ENCODE peak calls at places on chromosomes 5 and 9, in four cellular contexts. One of them, this sample, is unnamed. For H3K36me3 and H3K4me1, the result is how much of the 10 kb centered on the place peaks cover.

GRCh38 chr5:157990583-157991181 is 131.7 kb upstream of the CLINT1 start:
- DNase-seq in CD4-positive, alpha-beta memory T cell: no peak
- DNase-seq in CD4-positive, CD25-positive, alpha-beta regulatory T cell: no peak
- DNase-seq in keratinocyte: no peak
- DNase-seq in this sample: no peak

GRCh38 chr5:3694819-3695218 is 99.2 kb downstream of the IRX1 start:
- DNase-seq in keratinocyte: no peak
- DNase-seq in CD4-positive, alpha-beta memory T cell: no peak
- DNase-seq in CD4-positive, CD25-positive, alpha-beta regulatory T cell: no peak
- DNase-seq in this sample: no peak

GRCh38 chr9:81264516-81264915 is 424.8 kb downstream of the TLE1 start:
- DNase-seq in CD4-positive, alpha-beta memory T cell: no peak
- DNase-seq in keratinocyte: no peak
- DNase-seq in CD4-positive, CD25-positive, alpha-beta regulatory T cell: no peak
- DNase-seq in this sample: no peak

GRCh38 chr5:122156724-122157325 is 27.5 kb downstream of the ZNF474 start:
- DNase-seq in keratinocyte: no peak
- DNase-seq in CD4-positive, alpha-beta memory T cell: no peak
- DNase-seq in CD4-positive, CD25-positive, alpha-beta regulatory T cell: no peak
- DNase-seq in this sample: no peak

GRCh38 chr5:57066921-57067914 is 106.6 kb upstream of the GPBP1 start:
- DNase-seq in keratinocyte: peak
- DNase-seq in CD4-positive, CD25-positive, alpha-beta regulatory T cell: no peak
- DNase-seq in CD4-positive, alpha-beta memory T cell: no peak
- DNase-seq in this sample: no peak

GRCh38 chr9:133134419-133135190 is 13.6 kb upstream of the RALGDS start:
- DNase-seq in keratinocyte: no peak
- DNase-seq in CD4-positive, CD25-positive, alpha-beta regulatory T cell: peak
- DNase-seq in CD4-positive, alpha-beta memory T cell: no peak
- DNase-seq in this sample: no peak

GRCh38 chr5:56659991-56660390 is 155.4 kb upstream of the MAP3K1 start:
- DNase-seq in CD4-positive, alpha-beta memory T cell: no peak
- DNase-seq in keratinocyte: no peak
- DNase-seq in CD4-positive, CD25-positive, alpha-beta regulatory T cell: no peak
- DNase-seq in this sample: no peak

GRCh38 chr9:21251162-21251561 is 11.4 kb upstream of the IFNA14 start:
- DNase-seq in keratinocyte: no peak
- DNase-seq in CD4-positive, CD25-positive, alpha-beta regulatory T cell: no peak
- DNase-seq in CD4-positive, alpha-beta memory T cell: no peak
- DNase-seq in this sample: no peak

GRCh38 chr9:91837982-91838731 is 111.9 kb downstream of the ROR2 start:
- DNase-seq in CD4-positive, CD25-positive, alpha-beta regulatory T cell: no peak
- DNase-seq in keratinocyte: peak
- DNase-seq in CD4-positive, alpha-beta memory T cell: no peak
- DNase-seq in this sample: no peak

GRCh38 chr5:141476132-141476909 is 555 bp downstream of the PCDHGC3 start:
- DNase-seq in CD4-positive, CD25-positive, alpha-beta regulatory T cell: no peak
- DNase-seq in keratinocyte: no peak
- DNase-seq in CD4-positive, alpha-beta memory T cell: no peak
- DNase-seq in this sample: no peak

GRCh38 chr5:179793470-179794139 is at the start of gene LTC4S:
- DNase-seq in keratinocyte: no peak
- DNase-seq in CD4-positive, alpha-beta memory T cell: peak
- DNase-seq in CD4-positive, CD25-positive, alpha-beta regulatory T cell: peak
- DNase-seq in this sample: no peak

GRCh38 chr9:138053996-138054752 is 176.6 kb downstream of the CACNA1B start:
- DNase-seq in CD4-positive, alpha-beta memory T cell: no peak
- DNase-seq in keratinocyte: no peak
- DNase-seq in CD4-positive, CD25-positive, alpha-beta regulatory T cell: no peak
- DNase-seq in this sample: no peak

GRCh38 chr5:90144625-90145327 is 264.8 kb downstream of the CETN3 start:
- DNase-seq in keratinocyte: no peak
- DNase-seq in CD4-positive, alpha-beta memory T cell: no peak
- DNase-seq in CD4-positive, CD25-positive, alpha-beta regulatory T cell: no peak
- DNase-seq in this sample: no peak

GRCh38 chr5:141398608-141399007 is 861 bp downstream of the PCDHGB5 start:
- DNase-seq in CD4-positive, alpha-beta memory T cell: no peak
- DNase-seq in keratinocyte: no peak
- DNase-seq in CD4-positive, CD25-positive, alpha-beta regulatory T cell: no peak
- DNase-seq in this sample: no peak

GRCh38 chr5:16866795-16867584 is 69.1 kb downstream of the MYO10 start:
- DNase-seq in CD4-positive, CD25-positive, alpha-beta regulatory T cell: no peak
- DNase-seq in CD4-positive, alpha-beta memory T cell: no peak
- DNase-seq in keratinocyte: no peak
- DNase-seq in this sample: no peak

GRCh38 chr5:82147860-82148573 is 130.1 kb downstream of the RPS23 start:
- DNase-seq in CD4-positive, alpha-beta memory T cell: no peak
- DNase-seq in CD4-positive, CD25-positive, alpha-beta regulatory T cell: no peak
- DNase-seq in keratinocyte: no peak
- DNase-seq in this sample: no peak

GRCh38 chr5:23506329-23507236 is 826 bp upstream of the PRDM9 start:
- DNase-seq in CD4-positive, CD25-positive, alpha-beta regulatory T cell: no peak
- DNase-seq in keratinocyte: no peak
- DNase-seq in CD4-positive, alpha-beta memory T cell: no peak
- DNase-seq in this sample: no peak

GRCh38 chr9:79682076-79682736 is 110.4 kb downstream of the TLE4 start:
- DNase-seq in CD4-positive, CD25-positive, alpha-beta regulatory T cell: no peak
- DNase-seq in CD4-positive, alpha-beta memory T cell: no peak
- DNase-seq in keratinocyte: no peak
- DNase-seq in this sample: no peak

GRCh38 chr9:4243877-4244812 is 55.7 kb downstream of the GLIS3 start:
- DNase-seq in CD4-positive, CD25-positive, alpha-beta regulatory T cell: no peak
- DNase-seq in CD4-positive, alpha-beta memory T cell: no peak
- DNase-seq in keratinocyte: no peak
- DNase-seq in this sample: no peak

GRCh38 chr9:128819716-128820664 is 1.7 kb downstream of the ENDOG start:
- DNase-seq in CD4-positive, alpha-beta memory T cell: no peak
- DNase-seq in keratinocyte: no peak
- DNase-seq in CD4-positive, CD25-positive, alpha-beta regulatory T cell: no peak
- DNase-seq in this sample: no peak

GRCh38 chr5:9156282-9156681 is 389.6 kb downstream of the SEMA5A start:
- DNase-seq in CD4-positive, alpha-beta memory T cell: no peak
- DNase-seq in keratinocyte: peak
- DNase-seq in CD4-positive, CD25-positive, alpha-beta regulatory T cell: no peak
- DNase-seq in this sample: no peak

GRCh38 chr9:19232830-19233194 is 2.3 kb downstream of the DENND4C start:
- DNase-seq in CD4-positive, alpha-beta memory T cell: no peak
- DNase-seq in CD4-positive, CD25-positive, alpha-beta regulatory T cell: peak
- DNase-seq in keratinocyte: no peak
- DNase-seq in this sample: no peak

GRCh38 chr5:89313044-89313443 is 430.1 kb upstream of the MEF2C start:
- DNase-seq in CD4-positive, CD25-positive, alpha-beta regulatory T cell: no peak
- DNase-seq in CD4-positive, alpha-beta memory T cell: no peak
- DNase-seq in keratinocyte: peak
- DNase-seq in this sample: no peak

GRCh38 chr9:110101531-110102161 is 106.3 kb downstream of the C9orf152 start:
- DNase-seq in CD4-positive, CD25-positive, alpha-beta regulatory T cell: no peak
- DNase-seq in keratinocyte: no peak
- DNase-seq in CD4-positive, alpha-beta memory T cell: no peak
- DNase-seq in this sample: no peak

GRCh38 chr9:110131499-110131898 is 76.5 kb downstream of the C9orf152 start:
- DNase-seq in CD4-positive, alpha-beta memory T cell: no peak
- DNase-seq in keratinocyte: no peak
- DNase-seq in CD4-positive, CD25-positive, alpha-beta regulatory T cell: no peak
- DNase-seq in this sample: no peak

GRCh38 chr5:14277407-14278320 is 134.5 kb downstream of the TRIO start:
- DNase-seq in CD4-positive, alpha-beta memory T cell: no peak
- DNase-seq in CD4-positive, CD25-positive, alpha-beta regulatory T cell: no peak
- DNase-seq in keratinocyte: no peak
- DNase-seq in this sample: peak

GRCh38 chr9:22005700-22006605 is 3.2 kb downstream of the CDKN2B start:
- DNase-seq in CD4-positive, alpha-beta memory T cell: no peak
- DNase-seq in keratinocyte: no peak
- DNase-seq in CD4-positive, CD25-positive, alpha-beta regulatory T cell: no peak
- DNase-seq in this sample: no peak

GRCh38 chr5:127608077-127608660 is 40.7 kb upstream of the CTXN3 start:
- DNase-seq in CD4-positive, alpha-beta memory T cell: no peak
- DNase-seq in keratinocyte: peak
- DNase-seq in CD4-positive, CD25-positive, alpha-beta regulatory T cell: no peak
- DNase-seq in this sample: no peak

GRCh38 chr5:163941068-163941467 is 435.6 kb downstream of the MAT2B start:
- DNase-seq in keratinocyte: no peak
- DNase-seq in CD4-positive, CD25-positive, alpha-beta regulatory T cell: no peak
- DNase-seq in CD4-positive, alpha-beta memory T cell: no peak
- DNase-seq in this sample: no peak

GRCh38 chr9:5714501-5715401 is 85.8 kb downstream of the RIC1 start:
- DNase-seq in CD4-positive, alpha-beta memory T cell: no peak
- DNase-seq in CD4-positive, CD25-positive, alpha-beta regulatory T cell: no peak
- DNase-seq in keratinocyte: no peak
- DNase-seq in this sample: peak

DNA sequence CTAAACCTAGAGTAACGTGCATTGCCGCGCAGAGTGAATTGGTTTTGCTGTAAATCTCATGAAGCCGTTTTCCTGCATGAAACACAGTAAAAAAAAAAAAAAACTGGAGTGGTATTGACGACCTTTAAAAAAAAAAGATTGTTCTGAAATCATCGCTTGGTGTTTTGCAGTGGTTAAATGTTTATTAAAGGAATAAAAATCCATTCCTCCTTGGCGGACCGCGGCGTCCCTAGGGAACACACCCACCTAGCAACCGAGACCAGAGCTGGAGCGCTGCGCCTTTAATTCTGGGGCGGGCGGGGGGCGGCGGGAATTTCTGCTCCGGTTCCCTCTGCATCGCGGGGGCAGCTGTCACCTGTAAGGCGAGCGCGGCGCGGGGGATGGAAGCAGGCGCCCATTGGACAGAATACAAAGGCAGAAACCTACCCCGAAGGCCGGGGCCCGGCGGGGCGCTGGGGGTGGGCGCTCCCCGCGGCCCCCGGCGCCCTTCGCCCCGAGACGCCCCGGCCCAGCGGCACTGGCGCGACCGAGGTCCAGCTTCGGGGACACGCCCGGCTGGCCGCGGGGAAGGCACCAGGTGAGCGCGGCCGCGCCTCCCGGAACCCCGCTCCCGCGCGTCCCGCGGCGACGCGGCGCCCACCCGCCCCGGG is at the start of gene SOWAHA:
- DNase-seq in CD4-positive, alpha-beta memory T cell: no peak
- DNase-seq in keratinocyte: no peak
- DNase-seq in CD4-positive, CD25-positive, alpha-beta regulatory T cell: no peak
- DNase-seq in this sample: no peak
- H3K4me3 ChIP-seq in CD4-positive, alpha-beta memory T cell: no peak
- H3K4me3 ChIP-seq in keratinocyte: peak
- H3K4me3 ChIP-seq in CD4-positive, CD25-positive, alpha-beta regulatory T cell: peak
- H3K4me3 ChIP-seq in this sample: peak

GRCh38 chr9:131464354-131465000 is 38.2 kb upstream of the POMT1 start:
- DNase-seq in CD4-positive, CD25-positive, alpha-beta regulatory T cell: no peak
- DNase-seq in keratinocyte: no peak
- DNase-seq in CD4-positive, alpha-beta memory T cell: no peak
- DNase-seq in this sample: no peak

GRCh38 chr9:131454028-131454427 is 48.7 kb upstream of the POMT1 start:
- DNase-seq in keratinocyte: no peak
- DNase-seq in CD4-positive, CD25-positive, alpha-beta regulatory T cell: no peak
- DNase-seq in CD4-positive, alpha-beta memory T cell: no peak
- DNase-seq in this sample: no peak

GRCh38 chr9:131457746-131458145 is 45.0 kb upstream of the POMT1 start:
- DNase-seq in keratinocyte: no peak
- DNase-seq in CD4-positive, alpha-beta memory T cell: no peak
- DNase-seq in CD4-positive, CD25-positive, alpha-beta regulatory T cell: no peak
- DNase-seq in this sample: no peak

GRCh38 chr9:131461166-131461565 is 41.6 kb upstream of the POMT1 start:
- DNase-seq in CD4-positive, alpha-beta memory T cell: no peak
- DNase-seq in keratinocyte: no peak
- DNase-seq in CD4-positive, CD25-positive, alpha-beta regulatory T cell: no peak
- DNase-seq in this sample: no peak

GRCh38 chr9:131459056-131459455 is 43.7 kb upstream of the POMT1 start:
- DNase-seq in CD4-positive, alpha-beta memory T cell: no peak
- DNase-seq in keratinocyte: no peak
- DNase-seq in CD4-positive, CD25-positive, alpha-beta regulatory T cell: no peak
- DNase-seq in this sample: no peak
- H3K36me3 ChIP-seq in CD4-positive, alpha-beta memory T cell: half or more
- H3K36me3 ChIP-seq in keratinocyte: half or more
- H3K36me3 ChIP-seq in CD4-positive, CD25-positive, alpha-beta regulatory T cell: half or more
- H3K36me3 ChIP-seq in this sample: under half

DNA sequence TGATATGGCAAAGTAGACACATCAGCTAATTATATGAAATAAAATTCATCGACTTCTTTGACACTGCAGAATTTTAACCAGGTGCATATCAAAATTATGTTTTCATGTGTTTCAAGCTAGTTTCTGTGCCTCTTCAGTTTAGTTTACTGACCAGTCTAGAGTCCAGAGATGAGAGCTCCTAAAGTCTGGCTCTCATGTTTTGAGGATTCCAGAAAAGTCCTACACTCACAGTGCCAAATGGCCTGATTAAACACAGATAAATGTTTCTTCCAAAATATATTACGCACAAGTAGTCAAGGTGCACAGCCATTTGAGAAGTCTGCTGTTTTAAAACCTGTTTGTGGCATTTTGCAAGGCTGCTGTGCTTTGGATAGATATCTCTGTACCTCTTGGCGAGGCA is 15.6 kb downstream of the RGMB start:
- DNase-seq in keratinocyte: no peak
- DNase-seq in CD4-positive, alpha-beta memory T cell: no peak
- DNase-seq in CD4-positive, CD25-positive, alpha-beta regulatory T cell: no peak
- DNase-seq in this sample: no peak
- H3K4me1 ChIP-seq in keratinocyte: under half
- H3K4me1 ChIP-seq in CD4-positive, alpha-beta memory T cell: under half
- H3K4me1 ChIP-seq in CD4-positive, CD25-positive, alpha-beta regulatory T cell: under half
- H3K4me1 ChIP-seq in this sample: under half

DNA sequence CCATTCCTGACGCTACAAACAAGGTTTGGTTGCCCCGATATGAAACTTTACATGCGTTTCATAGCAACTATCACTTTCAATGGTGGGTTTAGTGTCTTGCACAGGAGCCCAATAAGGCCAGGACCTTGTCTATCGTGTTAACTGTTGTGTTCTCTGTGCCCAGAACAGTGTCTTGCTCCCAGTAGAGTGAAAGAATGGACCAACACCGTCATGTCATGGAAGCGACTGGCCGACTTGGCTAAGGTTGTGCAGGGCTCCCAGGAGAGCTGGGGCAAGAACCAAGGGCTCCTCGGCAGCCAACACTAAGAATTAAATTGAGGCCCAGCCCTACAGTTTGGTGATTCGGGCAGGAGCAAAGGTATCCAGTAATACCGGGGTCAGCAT is 498 bp upstream of the ARHGEF37 start:
- DNase-seq in CD4-positive, alpha-beta memory T cell: no peak
- DNase-seq in CD4-positive, CD25-positive, alpha-beta regulatory T cell: no peak
- DNase-seq in keratinocyte: no peak
- DNase-seq in this sample: no peak
- H3K4me3 ChIP-seq in CD4-positive, alpha-beta memory T cell: no peak
- H3K4me3 ChIP-seq in CD4-positive, CD25-positive, alpha-beta regulatory T cell: peak
- H3K4me3 ChIP-seq in keratinocyte: peak
- H3K4me3 ChIP-seq in this sample: peak

GRCh38 chr5:36179950-36180349 is 28.0 kb downstream of the SKP2 start:
- DNase-seq in keratinocyte: no peak
- DNase-seq in CD4-positive, alpha-beta memory T cell: no peak
- DNase-seq in CD4-positive, CD25-positive, alpha-beta regulatory T cell: no peak
- DNase-seq in this sample: no peak
- H3K36me3 ChIP-seq in keratinocyte: under half
- H3K36me3 ChIP-seq in CD4-positive, alpha-beta memory T cell: under half
- H3K36me3 ChIP-seq in CD4-positive, CD25-positive, alpha-beta regulatory T cell: half or more
- H3K36me3 ChIP-seq in this sample: under half